ENCODE peak calls at places on chromosomes 2 and 18, in five cellular contexts. H, Z, R, K and V are unnamed samples.

GRCh38 chr2:180980185-180980942 is at the start of gene UBE2E3:
- DNase-seq in H (peak; percentile 67), Z (peak; percentile 92), R (peak; percentile 72), K (peak; percentile 48), V (peak; percentile 88)

GRCh38 chr18:12287684-12288405 is 20.2 kb upstream of the TUBB6 start:
- DNase-seq in H (peak; percentile 23), Z (peak; percentile 82), R (no peak), K (peak; percentile 54), V (peak; percentile 57)

GRCh38 chr2:177727577-177728351 is 335.2 kb downstream of the AGPS start:
- DNase-seq in H (no peak), Z (peak; percentile 36), R (peak; percentile 29), K (no peak), V (no peak)

GRCh38 chr18:74950479-74950878 is 258.5 kb downstream of the PTGR3 start:
- DNase-seq in H (no peak), Z (no peak), R (no peak), K (no peak), V (no peak)

GRCh38 chr2:45577426-45577825 is 33.6 kb downstream of the SRBD1 start:
- DNase-seq in H (no peak), Z (no peak), R (no peak), K (no peak), V (no peak)

GRCh38 chr2:42064417-42064942 is 16.7 kb downstream of the PKDCC start:
- DNase-seq in H (peak; percentile 63), Z (no peak), R (no peak), K (no peak), V (no peak)

GRCh38 chr18:3209859-3210569 is 9.8 kb downstream of the MYOM1 start:
- DNase-seq in H (no peak), Z (no peak), R (no peak), K (no peak), V (no peak)

GRCh38 chr2:157480182-157480961 is 36.5 kb upstream of the CYTIP start:
- DNase-seq in H (no peak), Z (no peak), R (no peak), K (no peak), V (no peak)

GRCh38 chr2:30136729-30137444 is 9.9 kb upstream of the YPEL5 start:
- DNase-seq in H (no peak), Z (no peak), R (no peak), K (no peak), V (no peak)

GRCh38 chr2:172995323-172996244 is 80.1 kb upstream of the MAP3K20 start:
- DNase-seq in H (peak; percentile 86), Z (no peak), R (no peak), K (no peak), V (no peak)

GRCh38 chr2:215367647-215368492 is 56.0 kb downstream of the ATIC start:
- DNase-seq in H (no peak), Z (no peak), R (no peak), K (no peak), V (no peak)

GRCh38 chr2:197311521-197312033 is 997 bp upstream of the ANKRD44 start:
- DNase-seq in H (peak; percentile 15), Z (no peak), R (no peak), K (no peak), V (no peak)

GRCh38 chr2:207289295-207290018 is 123.7 kb upstream of the KLF7 start:
- DNase-seq in H (no peak), Z (no peak), R (no peak), K (no peak), V (no peak)

GRCh38 chr2:125224188-125224587 is 1199.1 kb downstream of the CNTNAP5 start:
- DNase-seq in H (no peak), Z (no peak), R (no peak), K (no peak), V (no peak)

GRCh38 chr18:30987479-30988241 is 54.9 kb downstream of the DSC3 start:
- DNase-seq in H (no peak), Z (peak; percentile 19), R (no peak), K (peak; percentile 83), V (no peak)

GRCh38 chr2:238358763-238359162 is 38.4 kb downstream of the TRAF3IP1 start:
- DNase-seq in H (no peak), Z (no peak), R (no peak), K (no peak), V (no peak)

GRCh38 chr2:151289972-151290335 is 486 bp upstream of the NMI start:
- DNase-seq in H (no peak), Z (peak; percentile 26), R (no peak), K (no peak), V (no peak)

GRCh38 chr18:35661483-35662146 is 80.1 kb downstream of the GALNT1 start:
- DNase-seq in H (peak; percentile 17), Z (no peak), R (no peak), K (no peak), V (no peak)

GRCh38 chr2:222919841-222920609 is 59.2 kb downstream of the ACSL3 start:
- DNase-seq in H (no peak), Z (peak; percentile 43), R (no peak), K (no peak), V (no peak)

GRCh38 chr18:7147399-7147798 is 29.8 kb upstream of the LAMA1 start:
- DNase-seq in H (no peak), Z (no peak), R (no peak), K (no peak), V (no peak)

GRCh38 chr2:64730551-64731305 is 77.0 kb upstream of the SERTAD2 start:
- DNase-seq in H (peak; percentile 94), Z (no peak), R (peak; percentile 43), K (no peak), V (no peak)

GRCh38 chr18:23529597-23529996 is 26.3 kb downstream of the RMC1 start:
- DNase-seq in H (no peak), Z (peak; percentile 72), R (no peak), K (peak; percentile 81), V (no peak)
- TF ChIP-seq SP1 in H (no peak), Z (no peak), R (no peak), K (peak; percentile 86), V (no peak)

DNA sequence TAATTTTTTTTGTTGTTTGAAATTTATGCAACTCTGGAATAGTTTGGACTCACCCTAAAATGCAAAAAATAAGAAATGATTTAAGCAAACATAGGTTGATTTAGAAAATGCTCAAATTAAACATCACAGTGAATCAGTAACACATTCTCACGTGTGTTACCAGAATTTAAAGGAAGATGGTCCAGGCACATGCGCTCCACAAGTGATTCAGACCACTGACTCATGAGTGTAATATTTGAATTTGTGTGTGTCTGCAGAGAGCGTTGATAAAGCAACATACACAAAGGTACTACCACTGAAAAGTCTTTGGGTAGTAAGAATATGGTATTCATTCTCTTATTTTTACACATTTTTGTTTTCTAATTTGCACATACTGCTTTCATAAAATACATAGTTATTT is 7.9 kb downstream of the SS18 start:
- DNase-seq in H (no peak), Z (no peak), R (no peak), K (no peak), V (no peak)
- TF ChIP-seq SP1 in H (no peak), Z (no peak), R (no peak), K (no peak), V (no peak)

GRCh38 chr2:85247591-85247990 is 80.2 kb downstream of the TGOLN2 start:
- DNase-seq in H (no peak), Z (no peak), R (no peak), K (no peak), V (no peak)

GRCh38 chr2:85246348-85246747 is 81.4 kb downstream of the TGOLN2 start:
- DNase-seq in H (no peak), Z (no peak), R (no peak), K (no peak), V (no peak)

GRCh38 chr2:85251070-85251616 is 76.6 kb downstream of the TGOLN2 start:
- DNase-seq in H (no peak), Z (no peak), R (no peak), K (no peak), V (no peak)

GRCh38 chr2:85250045-85250444 is 77.7 kb downstream of the TGOLN2 start:
- DNase-seq in H (no peak), Z (no peak), R (no peak), K (no peak), V (no peak)

DNA sequence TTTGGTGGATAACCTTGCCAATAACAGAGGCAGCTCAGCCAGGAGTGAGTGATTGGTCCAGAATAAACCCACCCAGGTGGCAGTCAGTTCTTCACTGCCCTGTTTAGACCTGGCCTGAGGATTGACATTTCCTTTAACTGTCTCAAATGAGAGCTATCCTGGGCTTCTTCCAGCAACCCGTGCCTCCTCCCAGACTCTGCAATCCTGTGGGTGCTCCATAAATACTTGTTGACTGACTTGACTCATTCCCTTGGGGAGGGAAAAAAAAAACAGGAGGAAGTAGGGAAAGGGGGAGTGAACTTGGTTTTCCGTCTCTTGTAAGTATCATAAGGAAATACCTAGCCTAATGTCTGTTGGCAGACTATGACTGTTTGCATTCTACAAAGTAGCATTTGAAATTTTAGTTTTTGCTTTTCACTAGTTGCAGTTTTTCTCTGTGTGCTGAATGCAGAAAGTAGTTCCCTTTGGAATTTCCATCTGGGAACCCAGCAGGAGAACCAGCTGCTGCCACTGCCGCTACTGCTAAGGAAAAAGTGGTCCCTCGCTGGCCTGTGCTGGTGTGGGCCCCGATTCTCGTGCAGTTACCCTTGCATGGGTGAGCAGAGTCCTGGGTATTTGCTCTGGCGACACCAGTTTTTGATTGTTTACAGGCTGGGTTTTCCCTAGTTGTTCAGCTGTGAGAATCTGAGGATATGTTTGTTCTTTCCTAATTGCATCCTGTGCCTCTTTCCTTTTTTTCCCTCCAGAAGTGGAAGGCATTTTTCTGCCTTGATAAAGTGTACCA is 78.9 kb downstream of the TGOLN2 start:
- DNase-seq in H (no peak), Z (no peak), R (no peak), K (peak; percentile 29), V (no peak)
- TF ChIP-seq SP1 in H (no peak), Z (no peak), R (no peak), K (peak; percentile 66), V (no peak)

GRCh38 chr18:23398401-23398800 is 54.7 kb upstream of the RIOK3 start:
- DNase-seq in H (no peak), Z (no peak), R (no peak), K (no peak), V (no peak)

GRCh38 chr18:23400918-23401317 is 52.2 kb upstream of the RIOK3 start:
- DNase-seq in H (no peak), Z (no peak), R (no peak), K (no peak), V (no peak)

GRCh38 chr18:23403310-23403709 is 49.8 kb upstream of the RIOK3 start:
- DNase-seq in H (no peak), Z (no peak), R (no peak), K (no peak), V (no peak)

GRCh38 chr18:23399067-23399466 is 54.0 kb upstream of the RIOK3 start:
- DNase-seq in H (no peak), Z (no peak), R (no peak), K (no peak), V (no peak)

DNA sequence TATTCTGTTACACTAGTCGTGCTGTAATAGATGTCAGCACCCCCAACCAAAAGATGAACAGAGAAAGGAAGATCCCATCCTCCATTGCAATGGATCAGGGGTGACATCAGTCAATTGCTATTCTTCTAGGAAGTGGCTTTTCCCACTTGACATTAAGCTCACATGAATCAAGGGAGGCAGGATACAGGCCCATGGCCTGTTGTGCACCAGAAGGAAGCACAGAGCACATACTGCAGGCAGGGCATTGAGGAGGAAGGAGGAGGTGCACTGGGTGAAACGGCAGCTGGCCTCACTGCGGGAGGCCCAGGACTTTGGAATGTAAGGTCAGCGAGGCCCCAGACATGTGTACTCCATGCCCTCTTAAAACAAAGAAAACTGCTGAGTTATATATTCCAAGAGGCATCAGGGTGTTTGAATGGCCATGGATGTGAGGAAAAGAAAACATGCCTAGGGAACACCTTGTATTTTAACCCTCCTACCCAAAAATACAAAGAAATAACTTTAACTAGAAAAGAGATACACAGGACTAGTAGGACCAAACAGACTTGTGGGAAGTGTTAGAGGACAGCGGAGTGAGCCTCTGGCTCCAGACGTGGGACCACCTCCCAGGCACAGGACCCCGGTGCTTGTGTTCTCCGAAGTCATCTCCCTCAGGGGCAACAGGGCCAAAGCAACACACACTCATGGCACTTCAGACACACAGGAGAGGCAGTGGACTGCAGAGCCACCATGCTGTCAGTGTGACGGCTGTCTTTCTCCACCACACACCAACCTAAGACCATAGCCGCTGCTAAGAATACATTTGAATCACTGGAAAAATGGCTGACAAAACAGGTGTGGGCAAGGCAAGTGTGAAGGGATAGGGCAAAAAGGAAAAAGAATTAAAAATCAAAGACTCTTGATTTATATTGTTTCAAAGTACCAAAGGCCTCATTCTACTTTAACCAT is 51.4 kb upstream of the RIOK3 start:
- DNase-seq in H (peak; percentile 81), Z (no peak), R (peak; percentile 28), K (no peak), V (peak; percentile 50)
- TF ChIP-seq SP1 in H (no peak), Z (no peak), R (no peak), K (no peak), V (no peak)